ENCODE peak calls at places on chromosomes 1 and 21, in six cellular contexts. Q is endothelial cell of umbilical vein, X is A549, T is GM12878, C is NB4, F is K562. J is an unnamed sample.

GRCh38 chr1:165467706-165468105 is 22.8 kb upstream of the RXRG start:
- DNase-seq in Q (no peak), X (no peak), T (no peak), C (no peak), F (no peak), J (no peak)

GRCh38 chr1:116686175-116686574 is 18.6 kb upstream of the IGSF3 start:
- DNase-seq in Q (no peak), X (no peak), T (no peak), C (no peak), F (no peak), J (no peak)

GRCh38 chr21:42187976-42188653 is 30.8 kb upstream of the ABCG1 start:
- DNase-seq in Q (no peak), X (no peak), T (peak; percentile 92), C (peak; percentile 91), F (no peak), J (no peak)

GRCh38 chr1:197776348-197777082 is 1.2 kb upstream of the DENND1B start:
- DNase-seq in Q (peak; percentile 40), X (no peak), T (no peak), C (peak; percentile 78), F (no peak), J (no peak)

GRCh38 chr1:219310181-219310728 is 136.6 kb downstream of the LYPLAL1 start:
- DNase-seq in Q (peak; percentile 55), X (no peak), T (no peak), C (no peak), F (no peak), J (peak; percentile 99)

GRCh38 chr1:34115233-34115632 is 49.8 kb downstream of the CSMD2 start:
- DNase-seq in Q (no peak), X (no peak), T (no peak), C (no peak), F (no peak), J (no peak)

GRCh38 chr1:84689514-84690396 is 506 bp downstream of the SSX2IP start:
- DNase-seq in Q (peak; percentile 50), X (peak; percentile 18), T (no peak), C (peak; percentile 75), F (no peak), J (peak; percentile 35)

GRCh38 chr1:234584431-234584805 is 25.6 kb downstream of the IRF2BP2 start:
- DNase-seq in Q (no peak), X (no peak), T (no peak), C (no peak), F (no peak), J (no peak)

GRCh38 chr1:166133276-166133841 is 33.4 kb downstream of the FAM78B start:
- DNase-seq in Q (no peak), X (no peak), T (no peak), C (peak; percentile 37), F (peak; percentile 65), J (no peak)

GRCh38 chr1:42841010-42841409 is 5.4 kb upstream of the ZNF691 start:
- DNase-seq in Q (no peak), X (no peak), T (no peak), C (no peak), F (no peak), J (no peak)

GRCh38 chr21:39124852-39125251 is 58.4 kb downstream of the PSMG1 start:
- DNase-seq in Q (no peak), X (no peak), T (no peak), C (no peak), F (no peak), J (no peak)

GRCh38 chr1:21935891-21936365 is 1.2 kb downstream of the HSPG2 start:
- DNase-seq in Q (peak; percentile 44), X (no peak), T (no peak), C (no peak), F (no peak), J (no peak)

GRCh38 chr21:34936874-34937563 is 112.1 kb downstream of the RUNX1 start:
- DNase-seq in Q (peak; percentile 44), X (no peak), T (no peak), C (no peak), F (no peak), J (peak; percentile 48)

GRCh38 chr1:18199462-18199861 is 91.9 kb downstream of the IGSF21 start:
- DNase-seq in Q (no peak), X (no peak), T (no peak), C (no peak), F (no peak), J (no peak)

GRCh38 chr1:7464736-7465135 is 306.4 kb upstream of the VAMP3 start:
- DNase-seq in Q (no peak), X (no peak), T (no peak), C (no peak), F (no peak), J (no peak)

GRCh38 chr1:93670141-93670540 is 11.5 kb downstream of the BCAR3 start:
- DNase-seq in Q (peak; percentile 89), X (no peak), T (no peak), C (no peak), F (no peak), J (no peak)

GRCh38 chr21:38740131-38740530 is 65.6 kb upstream of the ETS2 start:
- DNase-seq in Q (no peak), X (no peak), T (no peak), C (no peak), F (no peak), J (no peak)

GRCh38 chr1:232599178-232600041 is 30.5 kb downstream of the SIPA1L2 start:
- DNase-seq in Q (no peak), X (no peak), T (no peak), C (peak; percentile 12), F (no peak), J (no peak)

GRCh38 chr1:23793018-23793781 is 2.3 kb downstream of the LYPLA2 start:
- DNase-seq in Q (no peak), X (no peak), T (no peak), C (no peak), F (peak; percentile 77), J (no peak)

GRCh38 chr1:86191958-86192357 is 35.4 kb upstream of the COL24A1 start:
- DNase-seq in Q (no peak), X (no peak), T (no peak), C (no peak), F (no peak), J (no peak)

GRCh38 chr1:67019600-67020136 is 34.3 kb downstream of the SLC35D1 start:
- DNase-seq in Q (peak; percentile 87), X (no peak), T (no peak), C (no peak), F (no peak), J (no peak)

GRCh38 chr1:229986737-229987364 is 80.2 kb upstream of the GALNT2 start:
- DNase-seq in Q (no peak), X (no peak), T (no peak), C (no peak), F (no peak), J (no peak)

GRCh38 chr1:155008015-155008941 is 5.7 kb downstream of the ZBTB7B start:
- DNase-seq in Q (no peak), X (no peak), T (no peak), C (peak; percentile 78), F (peak; percentile 81), J (no peak)

GRCh38 chr1:35442737-35443136 is 114.5 kb downstream of the KIAA0319L start:
- DNase-seq in Q (no peak), X (no peak), T (no peak), C (no peak), F (no peak), J (no peak)

GRCh38 chr1:115515270-115515669 is 126.5 kb upstream of the VANGL1 start:
- DNase-seq in Q (no peak), X (no peak), T (no peak), C (no peak), F (no peak), J (no peak)

GRCh38 chr1:26161408-26162219 is 2.7 kb downstream of the FAM110D start:
- DNase-seq in Q (peak; percentile 46), X (peak; percentile 26), T (no peak), C (peak; percentile 74), F (peak; percentile 95), J (no peak)

GRCh38 chr21:32371913-32372314 is 20.9 kb downstream of the URB1 start:
- DNase-seq in Q (peak; percentile 98), X (no peak), T (no peak), C (peak; percentile 20), F (no peak), J (no peak)

GRCh38 chr1:38026592-38027200 is 14.2 kb downstream of the UTP11 start:
- DNase-seq in Q (peak; percentile 63), X (peak; percentile 56), T (no peak), C (peak; percentile 54), F (no peak), J (no peak)

GRCh38 chr1:219432966-219433365 is 179.9 kb downstream of the ZC3H11B start:
- DNase-seq in Q (no peak), X (no peak), T (no peak), C (no peak), F (no peak), J (no peak)

GRCh38 chr1:103576065-103576464 is 4.7 kb downstream of the AMY2B start:
- DNase-seq in Q (no peak), X (no peak), T (no peak), C (no peak), F (no peak), J (no peak)

GRCh38 chr1:36352141-36352909 is 28.9 kb upstream of the EVA1B start:
- DNase-seq in Q (peak; percentile 68), X (no peak), T (no peak), C (no peak), F (no peak), J (peak; percentile 53)

GRCh38 chr1:175774921-175775320 is 31.5 kb upstream of the TNR start:
- DNase-seq in Q (no peak), X (no peak), T (no peak), C (no peak), F (no peak), J (no peak)
- TF ChIP-seq MYC in Q (no peak), X (no peak), T (no peak), C (no peak), F (no peak), J (no peak)

GRCh38 chr1:162672678-162673259 is 40.5 kb downstream of the DDR2 start:
- DNase-seq in Q (no peak), X (no peak), T (no peak), C (no peak), F (no peak), J (no peak)
- TF ChIP-seq MYC in Q (no peak), X (no peak), T (no peak), C (no peak), F (no peak), J (no peak)

GRCh38 chr1:220888665-220888986 is 9.4 kb downstream of the HLX start:
- DNase-seq in Q (no peak), X (no peak), T (no peak), C (no peak), F (no peak), J (no peak)

GRCh38 chr1:220886470-220887201 is 7.4 kb downstream of the HLX start:
- DNase-seq in Q (no peak), X (no peak), T (no peak), C (no peak), F (no peak), J (no peak)

GRCh38 chr1:220885971-220886370 is 6.7 kb downstream of the HLX start:
- DNase-seq in Q (no peak), X (no peak), T (no peak), C (no peak), F (no peak), J (no peak)

GRCh38 chr1:220887868-220888664 is 8.8 kb downstream of the HLX start:
- DNase-seq in Q (no peak), X (no peak), T (no peak), C (peak; percentile 54), F (no peak), J (no peak)

GRCh38 chr1:220887202-220887867 is 8.1 kb downstream of the HLX start:
- DNase-seq in Q (no peak), X (no peak), T (no peak), C (no peak), F (no peak), J (no peak)
- TF ChIP-seq MYC in Q (no peak), X (no peak), T (no peak), C (no peak), F (no peak), J (no peak)

GRCh38 chr1:204250428-204251030 is 36.7 kb upstream of the GOLT1A start:
- DNase-seq in Q (no peak), X (no peak), T (no peak), C (no peak), F (no peak), J (no peak)
- TF ChIP-seq MYC in Q (no peak), X (no peak), T (no peak), C (no peak), F (no peak), J (no peak)

J was measured in HepG2.